ENCODE peak calls at places on chromosomes 11 and 22, in four cellular contexts. One of them, this sample, is unnamed.

GRCh38 chr11:59427068-59427382 is 812 bp upstream of the OR5A2 start:
- DNase-seq in Caki2: no peak
- DNase-seq in HS-5: no peak
- DNase-seq in activated CD4-positive, CD25-positive, alpha-beta regulatory T cell: no peak
- DNase-seq in this sample: no peak

GRCh38 chr11:36628765-36629199 is 30.7 kb upstream of the RAG2 start:
- DNase-seq in HS-5: no peak
- DNase-seq in Caki2: no peak
- DNase-seq in activated CD4-positive, CD25-positive, alpha-beta regulatory T cell: no peak
- DNase-seq in this sample: no peak

GRCh38 chr11:46666516-46666915 is 33.9 kb downstream of the ARHGAP1 start:
- DNase-seq in Caki2: no peak
- DNase-seq in activated CD4-positive, CD25-positive, alpha-beta regulatory T cell: no peak
- DNase-seq in HS-5: no peak
- DNase-seq in this sample: no peak

GRCh38 chr11:33635161-33635560 is 65.5 kb downstream of the C11orf91 start:
- DNase-seq in activated CD4-positive, CD25-positive, alpha-beta regulatory T cell: no peak
- DNase-seq in Caki2: no peak
- DNase-seq in HS-5: no peak
- DNase-seq in this sample: no peak

GRCh38 chr11:130416906-130417305 is 11.5 kb downstream of the ADAMTS8 start:
- DNase-seq in HS-5: no peak
- DNase-seq in activated CD4-positive, CD25-positive, alpha-beta regulatory T cell: no peak
- DNase-seq in Caki2: no peak
- DNase-seq in this sample: no peak

GRCh38 chr22:26648011-26648497 is 9.3 kb upstream of the MIAT start:
- DNase-seq in HS-5: no peak
- DNase-seq in Caki2: no peak
- DNase-seq in activated CD4-positive, CD25-positive, alpha-beta regulatory T cell: no peak
- DNase-seq in this sample: no peak

GRCh38 chr22:19149962-19150361 is at the start of gene GSC2:
- DNase-seq in HS-5: no peak
- DNase-seq in Caki2: no peak
- DNase-seq in activated CD4-positive, CD25-positive, alpha-beta regulatory T cell: no peak
- DNase-seq in this sample: no peak

GRCh38 chr11:26827567-26828037 is 105.7 kb upstream of the SLC5A12 start:
- DNase-seq in activated CD4-positive, CD25-positive, alpha-beta regulatory T cell: no peak
- DNase-seq in Caki2: peak
- DNase-seq in HS-5: no peak
- DNase-seq in this sample: no peak

GRCh38 chr22:37894939-37895670 is 11.0 kb upstream of the MICALL1 start:
- DNase-seq in HS-5: no peak
- DNase-seq in activated CD4-positive, CD25-positive, alpha-beta regulatory T cell: no peak
- DNase-seq in Caki2: no peak
- DNase-seq in this sample: no peak

GRCh38 chr11:8232414-8232813 is 31.3 kb downstream of the LMO1 start:
- DNase-seq in HS-5: no peak
- DNase-seq in Caki2: no peak
- DNase-seq in activated CD4-positive, CD25-positive, alpha-beta regulatory T cell: no peak
- DNase-seq in this sample: no peak

GRCh38 chr22:19703869-19704268 is 10.4 kb upstream of the SEPTIN5 start:
- DNase-seq in Caki2: no peak
- DNase-seq in activated CD4-positive, CD25-positive, alpha-beta regulatory T cell: no peak
- DNase-seq in HS-5: no peak
- DNase-seq in this sample: no peak

GRCh38 chr11:102453921-102454320 is 1.4 kb upstream of the TMEM123 start:
- DNase-seq in Caki2: no peak
- DNase-seq in activated CD4-positive, CD25-positive, alpha-beta regulatory T cell: no peak
- DNase-seq in HS-5: no peak
- DNase-seq in this sample: no peak

GRCh38 chr11:108973402-108974119 is 308.7 kb downstream of the DDX10 start:
- DNase-seq in HS-5: peak
- DNase-seq in Caki2: peak
- DNase-seq in activated CD4-positive, CD25-positive, alpha-beta regulatory T cell: no peak
- DNase-seq in this sample: peak

GRCh38 chr11:76159983-76160661 is 46.2 kb downstream of the WNT11 start:
- DNase-seq in activated CD4-positive, CD25-positive, alpha-beta regulatory T cell: no peak
- DNase-seq in HS-5: no peak
- DNase-seq in Caki2: no peak
- DNase-seq in this sample: no peak

GRCh38 chr22:48239461-48240164 is 1477.2 kb downstream of the TBC1D22A start:
- DNase-seq in activated CD4-positive, CD25-positive, alpha-beta regulatory T cell: no peak
- DNase-seq in Caki2: no peak
- DNase-seq in HS-5: no peak
- DNase-seq in this sample: no peak

GRCh38 chr11:128291835-128292234 is 295.5 kb downstream of the ETS1 start:
- DNase-seq in activated CD4-positive, CD25-positive, alpha-beta regulatory T cell: no peak
- DNase-seq in Caki2: no peak
- DNase-seq in HS-5: no peak
- DNase-seq in this sample: no peak

GRCh38 chr22:20080776-20081654 is 974 bp downstream of the DGCR8 start:
- DNase-seq in activated CD4-positive, CD25-positive, alpha-beta regulatory T cell: no peak
- DNase-seq in HS-5: peak
- DNase-seq in Caki2: peak
- DNase-seq in this sample: no peak

This sample was measured in BJ.